ENCODE peak calls at places on chromosomes 7 and 10, in seven cellular contexts. D, W, Z, S, H, O and V are unnamed samples.

GRCh38 chr10:35552622-35553342 is 52.4 kb upstream of the GJD4 start:
- DNase-seq in D (no peak), W (no peak), Z (no peak), S (peak; percentile 11), H (no peak), O (no peak), V (no peak)

GRCh38 chr10:11183000-11183399 is 165.3 kb downstream of the CELF2 start:
- DNase-seq in D (no peak), W (no peak), Z (no peak), S (no peak), H (no peak), O (no peak), V (peak; percentile 56)

GRCh38 chr10:113854757-113855626 is 531 bp downstream of the NHLRC2 start:
- DNase-seq in D (peak; percentile 62), W (no peak), Z (peak; percentile 32), S (peak; percentile 62), H (peak; percentile 65), O (peak; percentile 78), V (peak; percentile 43)

GRCh38 chr10:59176241-59177030 is at the start of gene PHYHIPL:
- DNase-seq in D (no peak), W (no peak), Z (no peak), S (no peak), H (no peak), O (no peak), V (no peak)

GRCh38 chr7:25669954-25670841 is 441.9 kb upstream of the NPVF start:
- DNase-seq in D (peak; percentile 12), W (no peak), Z (no peak), S (peak; percentile 57), H (no peak), O (peak; percentile 11), V (no peak)

GRCh38 chr10:126001579-126001978 is 105.2 kb downstream of the FANK1 start:
- DNase-seq in D (no peak), W (no peak), Z (no peak), S (peak; percentile 35), H (no peak), O (no peak), V (no peak)

GRCh38 chr10:117896517-117896916 is 150.2 kb downstream of the RAB11FIP2 start:
- DNase-seq in D (no peak), W (no peak), Z (no peak), S (no peak), H (peak; percentile 43), O (no peak), V (no peak)

GRCh38 chr10:132326925-132327324 is 5.1 kb upstream of the LRRC27 start:
- DNase-seq in D (no peak), W (no peak), Z (no peak), S (no peak), H (no peak), O (no peak), V (no peak)

GRCh38 chr10:117684673-117685211 is 142.2 kb downstream of the EMX2 start:
- DNase-seq in D (peak; percentile 28), W (no peak), Z (no peak), S (peak; percentile 12), H (peak; percentile 19), O (no peak), V (no peak)

GRCh38 chr7:118590107-118590506 is 365.6 kb downstream of the ANKRD7 start:
- DNase-seq in D (peak; percentile 29), W (no peak), Z (peak; percentile 49), S (no peak), H (no peak), O (no peak), V (no peak)

GRCh38 chr7:158492372-158492771 is 95.3 kb downstream of the PTPRN2 start:
- DNase-seq in D (no peak), W (no peak), Z (no peak), S (no peak), H (no peak), O (no peak), V (no peak)
- H3K9me3 ChIP-seq in D (no peaks in the 10 kb centered on the region), W (no peaks in the 10 kb centered on the region), Z (no peaks in the 10 kb centered on the region), S (no peaks in the 10 kb centered on the region), H (no peaks in the 10 kb centered on the region), O (no peaks in the 10 kb centered on the region), V (no peaks in the 10 kb centered on the region)

GRCh38 chr7:99126921-99127553 is 16.9 kb downstream of the SMURF1 start:
- DNase-seq in D (peak; percentile 69), W (no peak), Z (no peak), S (no peak), H (peak; percentile 41), O (no peak), V (no peak)

GRCh38 chr7:99129536-99129935 is 14.4 kb downstream of the SMURF1 start:
- DNase-seq in D (no peak), W (no peak), Z (no peak), S (no peak), H (no peak), O (no peak), V (no peak)

GRCh38 chr7:99128076-99128950 is 15.6 kb downstream of the SMURF1 start:
- DNase-seq in D (no peak), W (no peak), Z (no peak), S (no peak), H (peak; percentile 31), O (no peak), V (no peak)

GRCh38 chr7:99129001-99129400 is 14.9 kb downstream of the SMURF1 start:
- DNase-seq in D (no peak), W (no peak), Z (no peak), S (no peak), H (no peak), O (peak; percentile 58), V (no peak)

GRCh38 chr7:99127636-99128035 is 16.3 kb downstream of the SMURF1 start:
- DNase-seq in D (no peak), W (no peak), Z (no peak), S (no peak), H (no peak), O (peak; percentile 56), V (no peak)
- H3K4me3 ChIP-seq in D (no peak overlapping the region), W (no peak overlapping the region), Z (no peak overlapping the region), S (no peak overlapping the region), H (no peak overlapping the region), O (peak overlapping the region; percentile 66), V (no peak overlapping the region)

GRCh38 chr7:155484483-155485399 is 26.8 kb downstream of the EN2 start:
- DNase-seq in D (no peak), W (no peak), Z (no peak), S (no peak), H (no peak), O (no peak), V (no peak)
- H3K27me3 ChIP-seq in D (no peaks in the 10 kb centered on the region), W (no peaks in the 10 kb centered on the region), Z (peaks cover 17% of the 10 kb centered on the region), S (peaks cover 99% of the 10 kb centered on the region), H (peaks cover 67% of the 10 kb centered on the region), O (peaks cover 51% of the 10 kb centered on the region), V (no peaks in the 10 kb centered on the region)

DNA sequence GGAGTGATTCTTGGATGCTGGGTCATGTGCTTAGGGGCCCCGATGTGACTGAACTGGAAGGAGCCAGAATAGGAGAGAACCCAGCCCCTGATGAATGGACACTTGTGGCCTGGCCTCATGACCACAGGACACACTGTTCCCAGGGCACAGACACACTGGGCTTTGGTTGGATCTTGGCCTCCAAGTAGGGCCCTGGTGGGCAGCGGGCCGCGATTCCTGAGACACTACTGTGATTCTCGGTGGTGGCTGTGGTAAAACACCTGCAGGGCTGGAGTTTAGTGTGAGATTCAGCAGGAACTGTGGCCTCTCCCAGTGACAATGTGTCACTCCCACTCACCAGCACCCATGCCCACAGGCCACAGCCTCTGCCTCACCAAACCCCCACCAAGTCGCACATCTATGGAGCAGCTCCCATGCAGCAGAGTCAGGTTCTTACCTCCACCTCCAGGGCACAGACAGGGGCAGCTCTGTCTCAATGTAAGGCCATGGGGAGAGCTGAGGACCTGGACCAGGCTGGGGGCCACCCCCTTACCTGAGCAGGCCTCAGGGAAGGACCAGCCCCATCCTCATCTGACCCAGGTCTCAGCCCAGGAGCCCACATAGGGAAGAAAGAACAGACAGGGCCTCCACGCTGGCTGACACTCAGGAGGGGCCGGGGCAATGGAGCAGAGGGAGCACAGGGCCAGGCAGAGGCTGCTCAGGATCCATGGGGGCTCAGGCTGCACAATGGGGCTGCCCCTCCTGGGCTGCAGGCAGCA is 33.2 kb upstream of the ZNF716 start:
- DNase-seq in D (no peak), W (no peak), Z (no peak), S (no peak), H (no peak), O (no peak), V (no peak)
- H3K9me3 ChIP-seq in D (no peaks in the 10 kb centered on the region), W (no peaks in the 10 kb centered on the region), Z (no peaks in the 10 kb centered on the region), S (no peaks in the 10 kb centered on the region), H (no peaks in the 10 kb centered on the region), O (peaks cover 3% of the 10 kb centered on the region), V (no peaks in the 10 kb centered on the region)

GRCh38 chr7:150895809-150896208 is 43.5 kb downstream of the AOC1 start:
- DNase-seq in D (no peak), W (no peak), Z (peak; percentile 36), S (no peak), H (peak; percentile 29), O (no peak), V (no peak)

GRCh38 chr7:150896562-150897209 is 44.4 kb downstream of the AOC1 start:
- DNase-seq in D (no peak), W (no peak), Z (no peak), S (no peak), H (no peak), O (no peak), V (no peak)

GRCh38 chr7:150900675-150901074 is 48.4 kb downstream of the AOC1 start:
- DNase-seq in D (no peak), W (no peak), Z (no peak), S (no peak), H (peak; percentile 7), O (no peak), V (no peak)

GRCh38 chr7:150898475-150899011 is 46.2 kb downstream of the AOC1 start:
- DNase-seq in D (peak; percentile 93), W (peak; percentile 39), Z (peak; percentile 75), S (peak; percentile 74), H (peak; percentile 93), O (peak; percentile 86), V (peak; percentile 65)

GRCh38 chr7:150897502-150898474 is 45.5 kb downstream of the AOC1 start:
- DNase-seq in D (no peak), W (no peak), Z (peak; percentile 72), S (no peak), H (no peak), O (no peak), V (no peak)
- H3K4me3 ChIP-seq in D (no peak overlapping the region), W (no peak overlapping the region), Z (peak overlapping the region; percentile 14), S (no peak overlapping the region), H (no peak overlapping the region), O (no peak overlapping the region), V (no peak overlapping the region)